ENCODE peak calls at places on chromosomes 16 and 17, in six cellular contexts. Q is T-helper 2 cell; T is fibroblast of the conjunctiva; O is stimulated activated CD4-positive, alpha-beta T cell treated with anti-CD3 and anti-CD28 coated beads, Interleukin-2, amount 100 ng/mL, for 48 hours; V is bronchial epithelial cell; J is right lobe of liver. B is an unnamed sample.

GRCh38 chr17:28347261-28347891 is 10.0 kb downstream of the POLDIP2 start:
- DNase-seq in Q (no peak), T (peak; percentile 61), O (no peak), V (peak; percentile 92), J (peak; percentile 88), B (peak; percentile 82)

GRCh38 chr17:38959508-38959907 is 7.7 kb downstream of the FBXO47 start:
- DNase-seq in Q (no peak), T (no peak), O (no peak), V (no peak), J (no peak), B (no peak)

GRCh38 chr17:44599298-44600175 is 42.3 kb downstream of the FZD2 start:
- DNase-seq in Q (no peak), T (peak; percentile 98), O (no peak), V (peak; percentile 23), J (no peak), B (no peak)

GRCh38 chr16:84270071-84270470 is 24.6 kb upstream of the WFDC1 start:
- DNase-seq in Q (no peak), T (no peak), O (no peak), V (no peak), J (no peak), B (no peak)

GRCh38 chr17:28646039-28646754 is 1.2 kb upstream of the BLTP2 start:
- DNase-seq in Q (peak; percentile 61), T (no peak), O (no peak), V (no peak), J (no peak), B (no peak)

GRCh38 chr17:45221081-45221996 is at the start of gene FMNL1:
- DNase-seq in Q (peak; percentile 82), T (no peak), O (peak; percentile 28), V (no peak), J (peak; percentile 69), B (no peak)

GRCh38 chr16:24085665-24086064 is 170.5 kb upstream of the CACNG3 start:
- DNase-seq in Q (no peak), T (no peak), O (no peak), V (no peak), J (no peak), B (no peak)

GRCh38 chr16:49754495-49755290 is 101.2 kb downstream of the ZNF423 start:
- DNase-seq in Q (peak; percentile 5), T (no peak), O (no peak), V (peak; percentile 12), J (no peak), B (no peak)

GRCh38 chr17:41065829-41066624 is at the start of gene KRTAP2-4:
- DNase-seq in Q (no peak), T (no peak), O (no peak), V (peak; percentile 94), J (no peak), B (peak; percentile 81)

GRCh38 chr16:65034915-65035314 is 86.9 kb downstream of the CDH11 start:
- DNase-seq in Q (no peak), T (no peak), O (no peak), V (no peak), J (no peak), B (no peak)

GRCh38 chr16:13441675-13442074 is 478.3 kb upstream of the ERCC4 start:
- DNase-seq in Q (no peak), T (no peak), O (no peak), V (no peak), J (no peak), B (no peak)

GRCh38 chr17:7886227-7887037 is 2.2 kb upstream of the CHD3 start:
- DNase-seq in Q (peak; percentile 70), T (no peak), O (peak; percentile 35), V (peak; percentile 23), J (no peak), B (no peak)

GRCh38 chr16:82641336-82641984 is 14.7 kb downstream of the CDH13 start:
- DNase-seq in Q (peak; percentile 74), T (no peak), O (no peak), V (peak; percentile 34), J (no peak), B (no peak)

GRCh38 chr16:74999683-75000480 is 1.1 kb downstream of the ZNRF1 start:
- DNase-seq in Q (peak; percentile 75), T (no peak), O (no peak), V (peak; percentile 29), J (peak; percentile 70), B (no peak)

GRCh38 chr17:56678249-56679144 is 85.0 kb downstream of the NOG start:
- DNase-seq in Q (no peak), T (no peak), O (no peak), V (no peak), J (no peak), B (no peak)

GRCh38 chr17:70041575-70041974 is 33.5 kb upstream of the KCNJ16 start:
- DNase-seq in Q (no peak), T (no peak), O (no peak), V (no peak), J (no peak), B (no peak)

GRCh38 chr16:55836158-55836611 is 3.3 kb upstream of the CES1 start:
- DNase-seq in Q (no peak), T (no peak), O (no peak), V (no peak), J (peak; percentile 93), B (no peak)

GRCh38 chr16:74024997-74025396 is 271.6 kb upstream of the PSMD7 start:
- DNase-seq in Q (no peak), T (no peak), O (no peak), V (no peak), J (no peak), B (no peak)

GRCh38 chr16:52537463-52537862 is 9.5 kb downstream of the TOX3 start:
- DNase-seq in Q (no peak), T (no peak), O (no peak), V (peak; percentile 48), J (no peak), B (no peak)

GRCh38 chr16:13873835-13874438 is 46.0 kb upstream of the ERCC4 start:
- DNase-seq in Q (no peak), T (no peak), O (no peak), V (peak; percentile 25), J (no peak), B (no peak)

GRCh38 chr17:73874008-73874407 is 229.8 kb upstream of the SDK2 start:
- DNase-seq in Q (no peak), T (no peak), O (no peak), V (peak; percentile 71), J (no peak), B (peak; percentile 51)

GRCh38 chr16:74887084-74887483 is 97.8 kb downstream of the WDR59 start:
- DNase-seq in Q (no peak), T (no peak), O (no peak), V (no peak), J (no peak), B (no peak)

GRCh38 chr17:31052187-31052889 is 42.4 kb upstream of the NF1 start:
- DNase-seq in Q (peak; percentile 40), T (peak; percentile 87), O (no peak), V (peak; percentile 98), J (no peak), B (peak; percentile 94)

GRCh38 chr17:82320956-82321927 is 3.8 kb upstream of the CD7 start:
- DNase-seq in Q (peak; percentile 71), T (no peak), O (peak; percentile 67), V (no peak), J (no peak), B (no peak)

GRCh38 chr16:81838794-81839193 is 59.7 kb downstream of the PLCG2 start:
- DNase-seq in Q (no peak), T (no peak), O (no peak), V (peak; percentile 67), J (no peak), B (peak; percentile 8)